ENCODE peak calls at places on chromosome 13, in eight cellular contexts. V, O, F, E, Z, Y, N and S are unnamed samples.

GRCh38 chr13:108859202-108860012 is 230.0 kb downstream of the MYO16 start:
- DNase-seq in V (no peak), O (no peak), F (no peak), E (no peak), Z (no peak), Y (no peak), N (peak; percentile 73), S (peak; percentile 33)

GRCh38 chr13:42804244-42804868 is 23.0 kb downstream of the FAM216B start:
- DNase-seq in V (no peak), O (no peak), F (no peak), E (no peak), Z (no peak), Y (no peak), N (no peak), S (no peak)

GRCh38 chr13:29892149-29892548 is 41.7 kb upstream of the UBL3 start:
- DNase-seq in V (no peak), O (no peak), F (no peak), E (no peak), Z (no peak), Y (peak; percentile 70), N (no peak), S (no peak)

GRCh38 chr13:51894239-51894638 is 32.5 kb downstream of the CCDC70 start:
- DNase-seq in V (no peak), O (no peak), F (no peak), E (no peak), Z (no peak), Y (no peak), N (no peak), S (no peak)

GRCh38 chr13:93951153-93951552 is 528.3 kb downstream of the DCT start:
- DNase-seq in V (no peak), O (no peak), F (no peak), E (no peak), Z (no peak), Y (no peak), N (no peak), S (no peak)

GRCh38 chr13:37645181-37645580 is 46.6 kb upstream of the POSTN start:
- DNase-seq in V (no peak), O (no peak), F (no peak), E (no peak), Z (no peak), Y (no peak), N (no peak), S (no peak)

GRCh38 chr13:22757530-22758120 is 423.2 kb upstream of the SGCG start:
- DNase-seq in V (no peak), O (no peak), F (no peak), E (no peak), Z (no peak), Y (no peak), N (peak; percentile 22), S (no peak)

GRCh38 chr13:65872448-65872847 is 1357.7 kb downstream of the PCDH9 start:
- DNase-seq in V (no peak), O (no peak), F (no peak), E (no peak), Z (no peak), Y (no peak), N (no peak), S (no peak)

GRCh38 chr13:111483621-111483987 is 163.2 kb downstream of the TEX29 start:
- DNase-seq in V (no peak), O (no peak), F (no peak), E (no peak), Z (no peak), Y (no peak), N (no peak), S (no peak)

GRCh38 chr13:88919970-88920628 is 1248.9 kb downstream of the SLITRK5 start:
- DNase-seq in V (no peak), O (peak; percentile 61), F (no peak), E (no peak), Z (no peak), Y (no peak), N (no peak), S (no peak)

GRCh38 chr13:112897956-112898785 is 70.8 kb upstream of the MCF2L start:
- DNase-seq in V (peak; percentile 12), O (no peak), F (no peak), E (no peak), Z (no peak), Y (peak; percentile 14), N (no peak), S (no peak)

GRCh38 chr13:33547035-33547434 is 261.5 kb upstream of the STARD13 start:
- DNase-seq in V (no peak), O (no peak), F (no peak), E (no peak), Z (no peak), Y (no peak), N (no peak), S (no peak)

GRCh38 chr13:89688908-89689307 is 1658.6 kb upstream of the MIR17HG start:
- DNase-seq in V (no peak), O (no peak), F (peak; percentile 28), E (no peak), Z (no peak), Y (no peak), N (peak; percentile 11), S (no peak)